ENCODE peak calls at places on chromosomes 3 and 15, in six cellular contexts. One of them, this sample, is unnamed.

GRCh38 chr15:92954578-92954977 is 54.5 kb downstream of the CHD2 start:
- DNase-seq in SK-N-SH: no peak
- DNase-seq in H9: no peak
- DNase-seq in A549: peak; percentile 51
- DNase-seq in neural progenitor cell: peak; percentile 30
- DNase-seq in GM12878: no peak
- DNase-seq in this sample: no peak

GRCh38 chr3:152559246-152559645 is 275.7 kb upstream of the P2RY1 start:
- DNase-seq in SK-N-SH: no peak
- DNase-seq in H9: no peak
- DNase-seq in A549: no peak
- DNase-seq in neural progenitor cell: no peak
- DNase-seq in GM12878: no peak
- DNase-seq in this sample: no peak

GRCh38 chr3:131353946-131354345 is 27.6 kb upstream of the NUDT16 start:
- DNase-seq in SK-N-SH: no peak
- DNase-seq in H9: no peak
- DNase-seq in A549: no peak
- DNase-seq in neural progenitor cell: no peak
- DNase-seq in GM12878: no peak
- DNase-seq in this sample: no peak

GRCh38 chr15:82045179-82045891 is 483 bp downstream of the MEX3B start:
- DNase-seq in SK-N-SH: peak; percentile 45
- DNase-seq in H9: peak; percentile 50
- DNase-seq in A549: peak; percentile 55
- DNase-seq in neural progenitor cell: peak; percentile 80
- DNase-seq in GM12878: no peak
- DNase-seq in this sample: peak; percentile 38

GRCh38 chr15:88624156-88624970 is 3.2 kb downstream of the AEN start:
- DNase-seq in SK-N-SH: peak; percentile 56
- DNase-seq in H9: no peak
- DNase-seq in A549: no peak
- DNase-seq in neural progenitor cell: peak; percentile 49
- DNase-seq in GM12878: no peak
- DNase-seq in this sample: peak; percentile 79

GRCh38 chr15:44656913-44657312 is 6.5 kb downstream of the SPG11 start:
- DNase-seq in SK-N-SH: no peak
- DNase-seq in H9: no peak
- DNase-seq in A549: no peak
- DNase-seq in neural progenitor cell: no peak
- DNase-seq in GM12878: no peak
- DNase-seq in this sample: no peak

GRCh38 chr3:12409625-12410596 is 74.4 kb upstream of the TSEN2 start:
- DNase-seq in SK-N-SH: no peak
- DNase-seq in H9: no peak
- DNase-seq in A549: no peak
- DNase-seq in neural progenitor cell: no peak
- DNase-seq in GM12878: no peak
- DNase-seq in this sample: no peak

GRCh38 chr15:57586661-57587404 is 4.9 kb upstream of the MYZAP start:
- DNase-seq in SK-N-SH: no peak
- DNase-seq in H9: no peak
- DNase-seq in A549: no peak
- DNase-seq in neural progenitor cell: no peak
- DNase-seq in GM12878: no peak
- DNase-seq in this sample: no peak

GRCh38 chr3:30689202-30689641 is 82.8 kb downstream of the TGFBR2 start:
- DNase-seq in SK-N-SH: peak; percentile 71
- DNase-seq in H9: no peak
- DNase-seq in A549: peak; percentile 42
- DNase-seq in neural progenitor cell: no peak
- DNase-seq in GM12878: no peak
- DNase-seq in this sample: no peak

GRCh38 chr3:66822059-66823009 is 175.8 kb upstream of the KBTBD8 start:
- DNase-seq in SK-N-SH: peak; percentile 39
- DNase-seq in H9: peak; percentile 85
- DNase-seq in A549: peak; percentile 60
- DNase-seq in neural progenitor cell: peak; percentile 73
- DNase-seq in GM12878: peak; percentile 9
- DNase-seq in this sample: peak; percentile 78

GRCh38 chr3:79306939-79307590 is 460.7 kb downstream of the ROBO1 start:
- DNase-seq in SK-N-SH: no peak
- DNase-seq in H9: no peak
- DNase-seq in A549: no peak
- DNase-seq in neural progenitor cell: no peak
- DNase-seq in GM12878: no peak
- DNase-seq in this sample: no peak

GRCh38 chr3:30228302-30228631 is 378.1 kb upstream of the TGFBR2 start:
- DNase-seq in SK-N-SH: no peak
- DNase-seq in H9: no peak
- DNase-seq in A549: peak; percentile 23
- DNase-seq in neural progenitor cell: no peak
- DNase-seq in GM12878: no peak
- DNase-seq in this sample: no peak

GRCh38 chr15:85607141-85607806 is 187.5 kb downstream of the KLHL25 start:
- DNase-seq in SK-N-SH: no peak
- DNase-seq in H9: no peak
- DNase-seq in A549: peak; percentile 21
- DNase-seq in neural progenitor cell: no peak
- DNase-seq in GM12878: no peak
- DNase-seq in this sample: no peak

GRCh38 chr3:14646589-14647413 is 4.8 kb upstream of the CCDC174 start:
- DNase-seq in SK-N-SH: no peak
- DNase-seq in H9: peak; percentile 44
- DNase-seq in A549: no peak
- DNase-seq in neural progenitor cell: peak; percentile 7
- DNase-seq in GM12878: no peak
- DNase-seq in this sample: no peak

GRCh38 chr3:151037746-151038145 is 47.7 kb upstream of the MED12L start:
- DNase-seq in SK-N-SH: no peak
- DNase-seq in H9: no peak
- DNase-seq in A549: peak; percentile 41
- DNase-seq in neural progenitor cell: no peak
- DNase-seq in GM12878: no peak
- DNase-seq in this sample: no peak

GRCh38 chr3:46861293-46861995 is 1.8 kb downstream of the MYL3 start:
- DNase-seq in SK-N-SH: no peak
- DNase-seq in H9: no peak
- DNase-seq in A549: no peak
- DNase-seq in neural progenitor cell: no peak
- DNase-seq in GM12878: no peak
- DNase-seq in this sample: no peak

GRCh38 chr3:16423298-16423697 is 90.2 kb downstream of the RFTN1 start:
- DNase-seq in SK-N-SH: no peak
- DNase-seq in H9: no peak
- DNase-seq in A549: no peak
- DNase-seq in neural progenitor cell: no peak
- DNase-seq in GM12878: no peak
- DNase-seq in this sample: no peak

GRCh38 chr3:126340943-126341754 is 16.1 kb downstream of the KLF15 start:
- DNase-seq in SK-N-SH: no peak
- DNase-seq in H9: no peak
- DNase-seq in A549: no peak
- DNase-seq in neural progenitor cell: no peak
- DNase-seq in GM12878: no peak
- DNase-seq in this sample: no peak

GRCh38 chr3:45948409-45948808 is 5.1 kb downstream of the CXCR6 start:
- DNase-seq in SK-N-SH: no peak
- DNase-seq in H9: no peak
- DNase-seq in A549: no peak
- DNase-seq in neural progenitor cell: no peak
- DNase-seq in GM12878: no peak
- DNase-seq in this sample: no peak

GRCh38 chr3:40720351-40720750 is 195.6 kb downstream of the ZNF621 start:
- DNase-seq in SK-N-SH: no peak
- DNase-seq in H9: no peak
- DNase-seq in A549: no peak
- DNase-seq in neural progenitor cell: no peak
- DNase-seq in GM12878: no peak
- DNase-seq in this sample: no peak

GRCh38 chr15:31606942-31607497 is 280.4 kb downstream of the KLF13 start:
- DNase-seq in SK-N-SH: no peak
- DNase-seq in H9: no peak
- DNase-seq in A549: no peak
- DNase-seq in neural progenitor cell: no peak
- DNase-seq in GM12878: no peak
- DNase-seq in this sample: no peak
- TF ChIP-seq CTCF in SK-N-SH: no peak
- TF ChIP-seq CTCF in H9: no peak
- TF ChIP-seq CTCF in A549: no peak
- TF ChIP-seq CTCF in neural progenitor cell: no peak
- TF ChIP-seq CTCF in GM12878: no peak
- TF ChIP-seq CTCF in this sample: no peak

GRCh38 chr3:197730200-197730599 is 6.5 kb downstream of the RUBCN start:
- DNase-seq in SK-N-SH: no peak
- DNase-seq in H9: no peak
- DNase-seq in A549: peak; percentile 53
- DNase-seq in neural progenitor cell: no peak
- DNase-seq in GM12878: no peak
- DNase-seq in this sample: peak; percentile 76
- H3K4me2 ChIP-seq in SK-N-SH: peak overlapping the region; percentile 17
- H3K4me2 ChIP-seq in H9: no peak overlapping the region
- H3K4me2 ChIP-seq in A549: peak overlapping the region; percentile 24
- H3K4me2 ChIP-seq in neural progenitor cell: no peak overlapping the region
- H3K4me2 ChIP-seq in GM12878: no peak overlapping the region
- H3K4me2 ChIP-seq in this sample: peak overlapping the region; percentile 8

GRCh38 chr15:34304613-34305012 is 33.0 kb downstream of the SLC12A6 start:
- DNase-seq in SK-N-SH: no peak
- DNase-seq in H9: no peak
- DNase-seq in A549: no peak
- DNase-seq in neural progenitor cell: no peak
- DNase-seq in GM12878: no peak
- DNase-seq in this sample: no peak

GRCh38 chr15:34297059-34297458 is 40.5 kb downstream of the SLC12A6 start:
- DNase-seq in SK-N-SH: no peak
- DNase-seq in H9: no peak
- DNase-seq in A549: no peak
- DNase-seq in neural progenitor cell: no peak
- DNase-seq in GM12878: no peak
- DNase-seq in this sample: no peak

DNA sequence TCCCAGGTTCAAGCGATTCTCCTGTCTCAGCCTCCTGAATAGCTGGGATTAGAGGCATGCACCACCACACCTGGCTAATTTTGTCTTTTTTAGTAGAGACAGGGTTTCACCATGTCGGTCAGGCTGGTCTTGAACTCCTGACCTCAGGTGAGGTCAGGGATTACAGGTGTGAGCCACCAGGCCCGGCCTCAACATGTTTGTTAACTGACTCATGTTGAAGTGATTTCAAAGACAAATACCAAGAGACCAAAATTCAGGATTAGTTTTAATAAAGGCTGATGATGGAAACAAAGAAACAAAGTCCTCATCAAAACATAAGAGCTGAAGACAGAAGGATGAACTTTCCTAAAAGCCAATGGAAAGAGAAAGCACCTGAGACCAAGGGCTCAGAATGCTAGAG is 36.5 kb downstream of the SLC12A6 start:
- DNase-seq in SK-N-SH: no peak
- DNase-seq in H9: no peak
- DNase-seq in A549: no peak
- DNase-seq in neural progenitor cell: no peak
- DNase-seq in GM12878: no peak
- DNase-seq in this sample: no peak
- TF ChIP-seq CTCF in SK-N-SH: no peak
- TF ChIP-seq CTCF in H9: no peak
- TF ChIP-seq CTCF in A549: no peak
- TF ChIP-seq CTCF in neural progenitor cell: no peak
- TF ChIP-seq CTCF in GM12878: no peak
- TF ChIP-seq CTCF in this sample: no peak

GRCh38 chr3:123431007-123431657 is 17.8 kb downstream of the ADCY5 start:
- DNase-seq in SK-N-SH: no peak
- DNase-seq in H9: no peak
- DNase-seq in A549: no peak
- DNase-seq in neural progenitor cell: no peak
- DNase-seq in GM12878: no peak
- DNase-seq in this sample: no peak
- H3K4me2 ChIP-seq in SK-N-SH: no peak overlapping the region
- H3K4me2 ChIP-seq in H9: no peak overlapping the region
- H3K4me2 ChIP-seq in A549: no peak overlapping the region
- H3K4me2 ChIP-seq in neural progenitor cell: no peak overlapping the region
- H3K4me2 ChIP-seq in GM12878: no peak overlapping the region
- H3K4me2 ChIP-seq in this sample: no peak overlapping the region

GRCh38 chr3:29022976-29023375 is 257.9 kb upstream of the RBMS3 start:
- DNase-seq in SK-N-SH: no peak
- DNase-seq in H9: no peak
- DNase-seq in A549: no peak
- DNase-seq in neural progenitor cell: no peak
- DNase-seq in GM12878: no peak
- DNase-seq in this sample: no peak

GRCh38 chr3:29026959-29027358 is 253.9 kb upstream of the RBMS3 start:
- DNase-seq in SK-N-SH: no peak
- DNase-seq in H9: no peak
- DNase-seq in A549: no peak
- DNase-seq in neural progenitor cell: no peak
- DNase-seq in GM12878: peak; percentile 3
- DNase-seq in this sample: no peak

DNA sequence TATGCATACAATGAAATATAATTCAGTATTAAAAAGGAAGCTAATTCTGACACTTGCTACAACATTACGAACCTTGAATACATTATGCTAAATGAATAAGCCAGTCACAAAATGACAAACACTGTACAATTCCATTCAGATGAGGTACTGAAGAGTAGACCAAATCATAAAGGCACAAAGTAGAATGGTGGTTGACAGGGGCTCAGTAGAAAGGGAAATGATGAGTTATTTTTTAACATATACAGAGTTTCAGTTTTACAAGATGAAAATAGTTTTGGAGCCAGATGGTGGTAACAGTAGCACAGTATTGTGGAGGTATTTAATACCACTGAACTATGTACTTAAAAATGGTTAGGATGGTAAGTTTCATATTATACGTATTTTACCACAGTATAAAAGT is 254.6 kb upstream of the RBMS3 start:
- DNase-seq in SK-N-SH: no peak
- DNase-seq in H9: no peak
- DNase-seq in A549: no peak
- DNase-seq in neural progenitor cell: no peak
- DNase-seq in GM12878: peak; percentile 19
- DNase-seq in this sample: peak; percentile 61
- TF ChIP-seq CTCF in SK-N-SH: no peak
- TF ChIP-seq CTCF in H9: no peak
- TF ChIP-seq CTCF in A549: no peak
- TF ChIP-seq CTCF in neural progenitor cell: no peak
- TF ChIP-seq CTCF in GM12878: no peak
- TF ChIP-seq CTCF in this sample: no peak